ENCODE peak calls at places on chromosomes 5 and 9, in eight cellular contexts. S, P, H, D, U, J, X and A are unnamed samples.
A peak's percentile ranks its signal among the peaks of the same experiment; 100 is the strongest.

GRCh38 chr5:153658606-153659005 is 168.1 kb downstream of the GRIA1 start:
- DNase-seq in S (no peak), P (no peak), H (no peak), D (no peak), U (no peak), J (no peak), X (no peak), A (no peak)

GRCh38 chr5:68405026-68405684 is 189.6 kb downstream of the PIK3R1 start:
- DNase-seq in S (no peak), P (peak; percentile 64), H (peak; percentile 62), D (no peak), U (no peak), J (no peak), X (no peak), A (no peak)

GRCh38 chr5:171582849-171583248 is 163.4 kb downstream of the FGF18 start:
- DNase-seq in S (no peak), P (no peak), H (no peak), D (no peak), U (no peak), J (no peak), X (no peak), A (no peak)

GRCh38 chr5:14190194-14191164 is 47.3 kb downstream of the TRIO start:
- DNase-seq in S (no peak), P (peak; percentile 85), H (peak; percentile 69), D (no peak), U (no peak), J (no peak), X (peak; percentile 66), A (peak; percentile 84)

GRCh38 chr5:107915413-107915812 is 244.7 kb upstream of the EFNA5 start:
- DNase-seq in S (no peak), P (no peak), H (no peak), D (no peak), U (no peak), J (no peak), X (no peak), A (no peak)

GRCh38 chr5:7850241-7850532 is 746 bp downstream of the CFAP90 start:
- DNase-seq in S (peak; percentile 74), P (no peak), H (peak; percentile 40), D (no peak), U (no peak), J (no peak), X (no peak), A (no peak)

GRCh38 chr5:126600631-126601511 is at the start of gene PHAX:
- DNase-seq in S (peak; percentile 96), P (peak; percentile 83), H (peak; percentile 94), D (peak; percentile 81), U (peak; percentile 90), J (peak; percentile 79), X (peak; percentile 87), A (peak; percentile 81)

GRCh38 chr5:43772601-43773031 is 169.6 kb downstream of the NNT start:
- DNase-seq in S (no peak), P (peak; percentile 19), H (no peak), D (no peak), U (no peak), J (no peak), X (no peak), A (no peak)

GRCh38 chr9:3243676-3244075 is 282.1 kb downstream of the RFX3 start:
- DNase-seq in S (no peak), P (no peak), H (no peak), D (no peak), U (no peak), J (no peak), X (no peak), A (no peak)
- H3K27ac ChIP-seq in S (no peak overlapping the region), P (no peak overlapping the region), H (no peak overlapping the region), D (no peak overlapping the region), U (no peak overlapping the region), J (no peak overlapping the region), X (no peak overlapping the region), A (no peak overlapping the region)

GRCh38 chr5:42225009-42225408 is 198.2 kb upstream of the GHR start:
- DNase-seq in S (no peak), P (no peak), H (no peak), D (no peak), U (no peak), J (no peak), X (no peak), A (no peak)
- TF ChIP-seq CTCF in S (no peak), P (no peak), H (no peak), D (no peak), U (no peak), J (no peak), X (no peak), A (no peak)

GRCh38 chr9:36306481-36307306 is 48.4 kb upstream of the GNE start:
- DNase-seq in S (no peak), P (peak; percentile 76), H (no peak), D (peak; percentile 49), U (no peak), J (no peak), X (no peak), A (no peak)
- H3K27ac ChIP-seq in S (no peak overlapping the region), P (peak overlapping the region; percentile 67), H (peak overlapping the region; percentile 43), D (peak overlapping the region; percentile 46), U (no peak overlapping the region), J (peak overlapping the region; percentile 11), X (no peak overlapping the region), A (no peak overlapping the region)

GRCh38 chr5:10364186-10364689 is 10.7 kb downstream of the MARCHF6 start:
- DNase-seq in S (no peak), P (peak; percentile 33), H (no peak), D (no peak), U (no peak), J (no peak), X (no peak), A (no peak)
- TF ChIP-seq CTCF in S (no peak), P (peak; percentile 35), H (no peak), D (peak; percentile 10), U (no peak), J (no peak), X (peak; percentile 41), A (no peak)

DNA sequence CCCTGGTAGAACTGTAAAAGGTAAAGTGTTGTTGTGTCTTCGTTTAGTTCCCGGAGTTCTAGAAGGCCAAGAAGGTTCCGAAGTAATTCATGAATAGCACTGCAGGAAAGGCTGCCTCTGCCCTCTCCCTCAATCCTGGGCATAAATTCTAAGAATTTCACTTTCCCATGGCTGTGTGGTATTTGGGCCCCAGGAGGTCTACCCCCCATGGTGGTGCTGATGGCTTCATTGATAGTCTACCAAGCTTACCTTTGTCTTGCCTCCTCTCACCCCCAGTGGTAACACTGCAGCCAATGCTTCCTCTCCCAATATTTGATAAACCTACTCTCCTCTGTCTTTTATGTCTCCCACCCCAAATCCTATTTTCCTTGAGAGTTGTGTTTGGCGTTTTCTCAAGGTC is 39.5 kb downstream of the ADAMTS16 start:
- DNase-seq in S (no peak), P (no peak), H (no peak), D (no peak), U (no peak), J (no peak), X (no peak), A (no peak)
- H3K27ac ChIP-seq in S (no peak overlapping the region), P (no peak overlapping the region), H (no peak overlapping the region), D (no peak overlapping the region), U (no peak overlapping the region), J (no peak overlapping the region), X (no peak overlapping the region), A (no peak overlapping the region)

DNA sequence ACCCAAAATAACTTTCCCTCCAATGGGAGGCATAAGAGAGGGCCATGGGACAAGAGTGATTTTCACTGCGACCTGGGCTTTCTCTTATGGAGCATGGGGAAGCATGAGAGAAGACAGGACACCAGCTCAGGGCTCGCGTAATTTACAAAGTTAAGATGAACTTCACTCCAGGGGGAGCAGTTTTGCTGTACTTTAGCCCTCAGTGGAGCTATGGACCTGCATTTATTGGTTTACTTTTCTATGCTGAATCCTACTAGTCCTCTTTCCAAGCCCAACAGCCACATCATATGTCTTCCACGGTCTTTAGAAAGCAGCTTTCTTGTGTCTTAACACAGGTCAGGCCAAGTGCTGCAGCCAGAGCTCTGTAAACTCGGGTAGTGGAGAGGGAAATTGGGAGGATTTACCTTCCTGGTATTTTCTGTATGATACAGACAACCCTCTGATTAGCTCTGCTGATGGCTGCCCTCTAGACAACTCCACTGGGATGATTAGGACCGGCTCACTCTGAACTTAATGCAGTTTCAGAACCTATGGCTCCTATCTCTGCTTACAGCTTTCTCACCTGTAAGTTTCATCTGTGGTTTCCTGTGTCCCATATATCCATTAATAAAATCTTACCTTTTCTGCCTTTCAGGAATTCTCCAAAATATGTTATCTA is 581.0 kb upstream of the RORB start:
- DNase-seq in S (no peak), P (peak; percentile 19), H (peak; percentile 58), D (peak; percentile 30), U (no peak), J (no peak), X (no peak), A (no peak)
- TF ChIP-seq CTCF in S (no peak), P (no peak), H (peak; percentile 46), D (peak; percentile 57), U (no peak), J (no peak), X (no peak), A (no peak)

GRCh38 chr5:175447571-175447970 is 3.6 kb upstream of the DRD1 start:
- DNase-seq in S (no peak), P (no peak), H (no peak), D (no peak), U (no peak), J (no peak), X (no peak), A (no peak)

GRCh38 chr5:175448276-175448675 is 4.3 kb upstream of the DRD1 start:
- DNase-seq in S (no peak), P (no peak), H (no peak), D (no peak), U (no peak), J (no peak), X (no peak), A (no peak)

GRCh38 chr5:175444905-175445456 is 999 bp upstream of the DRD1 start:
- DNase-seq in S (no peak), P (no peak), H (no peak), D (no peak), U (no peak), J (no peak), X (no peak), A (no peak)

GRCh38 chr5:175444060-175444904 is at the start of gene DRD1:
- DNase-seq in S (peak; percentile 89), P (peak; percentile 50), H (peak; percentile 77), D (peak; percentile 33), U (peak; percentile 82), J (peak; percentile 57), X (peak; percentile 54), A (no peak)

GRCh38 chr5:175443514-175444059 is 395 bp downstream of the DRD1 start:
- DNase-seq in S (no peak), P (no peak), H (no peak), D (no peak), U (no peak), J (no peak), X (no peak), A (no peak)
- H3K27ac ChIP-seq in S (no peak overlapping the region), P (peak overlapping the region; percentile 72), H (no peak overlapping the region), D (no peak overlapping the region), U (peak overlapping the region; percentile 77), J (no peak overlapping the region), X (no peak overlapping the region), A (no peak overlapping the region)